ENCODE peak calls at places on chromosomes 6 and 20, in ten cellular contexts. B is stomach, M is A549, X is ovary, Z is suprapubic skin, P is SK-N-SH, J is upper lobe of left lung, L is K562, G is H1, Y is HepG2. N is an unnamed sample.
A peak's percentile ranks its signal among the peaks of the same experiment; 100 is the strongest.

GRCh38 chr20:25399038-25399430 is 8.4 kb upstream of the ABHD12 start:
- DNase-seq in X (no peak), Y (peak; percentile 91), Z (no peak), M (peak; percentile 81), L (peak; percentile 60), G (no peak), B (peak; percentile 45), J (no peak), P (peak; percentile 68), N (no peak)

GRCh38 chr6:105184921-105185320 is 5.1 kb upstream of the POPDC3 start:
- DNase-seq in Y (no peak), G (no peak), M (no peak), P (no peak), X (no peak), Z (no peak), B (no peak), J (no peak), L (no peak), N (no peak)

GRCh38 chr6:42962096-42962495 is 1.5 kb downstream of the GNMT start:
- DNase-seq in M (no peak), G (no peak), L (no peak), X (no peak), Y (no peak), B (no peak), Z (no peak), J (no peak), P (no peak), N (no peak)

GRCh38 chr6:52053038-52053704 is 34.2 kb downstream of the PKHD1 start:
- DNase-seq in P (no peak), Z (no peak), X (no peak), M (no peak), B (no peak), J (no peak), G (no peak), Y (no peak), L (no peak), N (no peak)

GRCh38 chr6:26109776-26110175 is 22.5 kb downstream of the HFE start:
- DNase-seq in B (no peak), P (no peak), X (no peak), L (no peak), G (no peak), J (no peak), Z (no peak), M (no peak), Y (no peak), N (no peak)

GRCh38 chr20:57384486-57384885 is 6.7 kb upstream of the RBM38 start:
- DNase-seq in Z (peak; percentile 51), L (no peak), M (no peak), J (no peak), P (no peak), Y (no peak), X (peak; percentile 14), B (no peak), G (no peak), N (peak; percentile 51)

GRCh38 chr20:31666258-31667042 is 28.7 kb downstream of the COX4I2 start:
- DNase-seq in L (peak; percentile 50), X (no peak), Z (peak; percentile 84), Y (no peak), M (no peak), G (no peak), J (peak; percentile 72), P (no peak), B (no peak), N (peak; percentile 79)

GRCh38 chr6:97978855-97979271 is 695.8 kb upstream of the MMS22L start:
- DNase-seq in Y (peak; percentile 25), J (no peak), M (peak; percentile 7), L (peak; percentile 1), P (no peak), B (no peak), G (peak; percentile 77), X (no peak), Z (no peak), N (no peak)

GRCh38 chr6:124800222-124800621 is 162.0 kb upstream of the RNF217 start:
- DNase-seq in L (no peak), M (no peak), B (no peak), Z (no peak), X (no peak), G (no peak), P (no peak), Y (no peak), J (no peak), N (no peak)

GRCh38 chr6:161001421-161001820 is 9.9 kb downstream of the MAP3K4 start:
- DNase-seq in G (no peak), P (no peak), Z (no peak), X (no peak), M (no peak), Y (peak; percentile 53), J (no peak), L (no peak), B (no peak), N (no peak)

GRCh38 chr6:69231983-69232382 is 564.8 kb downstream of the LMBRD1 start:
- DNase-seq in Z (no peak), P (peak; percentile 18), M (no peak), X (no peak), J (no peak), Y (no peak), L (no peak), G (no peak), B (no peak), N (no peak)

GRCh38 chr20:54000914-54001313 is 69.5 kb downstream of the BCAS1 start:
- DNase-seq in X (no peak), P (no peak), B (no peak), M (no peak), J (no peak), L (no peak), Y (no peak), Z (no peak), G (no peak), N (no peak)

GRCh38 chr6:9646346-9647042 is 768.4 kb downstream of the TFAP2A start:
- DNase-seq in B (no peak), M (no peak), G (no peak), P (no peak), Y (no peak), L (no peak), X (no peak), J (peak; percentile 24), Z (no peak), N (no peak)

GRCh38 chr6:142294681-142295080 is 7.1 kb upstream of the ADGRG6 start:
- DNase-seq in Z (no peak), B (no peak), L (no peak), J (no peak), Y (no peak), P (no peak), G (no peak), X (no peak), M (no peak), N (no peak)

GRCh38 chr6:20953019-20953418 is 418.8 kb downstream of the CDKAL1 start:
- DNase-seq in B (no peak), L (no peak), P (peak; percentile 37), M (no peak), X (no peak), J (no peak), Z (no peak), G (no peak), Y (no peak), N (no peak)

GRCh38 chr6:109740787-109741186 is 49.7 kb downstream of the FIG4 start:
- DNase-seq in Z (no peak), J (peak; percentile 69), B (peak; percentile 26), M (no peak), G (no peak), L (peak; percentile 3), Y (no peak), X (no peak), P (no peak), N (no peak)

DNA sequence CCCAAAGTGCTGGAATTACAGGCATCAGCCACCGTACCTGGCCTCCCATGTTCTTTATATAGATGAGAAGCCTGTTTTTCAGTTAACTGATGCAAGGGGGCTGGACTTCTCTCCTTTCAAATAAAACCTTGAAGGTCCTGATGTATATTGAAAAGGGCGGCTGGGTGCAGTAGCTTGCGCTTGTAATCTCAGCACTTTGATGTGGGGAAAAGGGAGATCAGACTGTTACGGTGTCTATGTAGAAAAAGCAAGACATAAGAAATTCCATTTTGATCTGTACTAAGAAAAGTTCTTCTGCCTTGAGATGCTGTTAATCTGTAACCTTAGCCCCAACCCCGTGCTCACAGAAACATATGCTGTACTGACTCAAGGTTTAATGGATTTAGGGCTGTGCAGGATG is 16.1 kb upstream of the SAMHD1 start:
- DNase-seq in Y (no peak), L (no peak), Z (no peak), B (no peak), P (no peak), M (no peak), G (no peak), J (no peak), X (no peak), N (no peak)
- TF ChIP-seq EP300 in Y (no peak), L (no peak), Z (no peak), B (no peak), P (no peak), M (no peak), G (no peak), J (no peak), X (no peak), N (no peak)

DNA sequence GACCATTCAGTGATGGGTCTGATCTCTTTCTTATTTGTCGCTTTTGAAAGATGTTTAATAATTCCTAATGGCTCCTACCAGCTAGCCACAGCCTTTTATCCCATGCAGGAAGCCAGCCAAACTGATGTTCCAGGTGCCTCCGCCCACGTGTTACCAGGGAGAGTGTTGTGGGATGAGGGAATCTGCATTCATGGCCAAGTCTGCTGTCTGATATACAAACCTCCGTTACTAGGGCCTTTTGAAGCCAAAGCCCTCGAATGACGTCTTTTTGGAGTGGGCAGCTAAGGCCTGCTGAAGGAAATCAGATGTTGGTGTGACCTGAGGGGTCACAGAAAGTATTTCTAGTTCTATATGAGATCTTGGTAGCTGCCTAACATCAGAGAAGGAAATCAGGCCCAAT is 21.3 kb downstream of the STK35 start:
- DNase-seq in B (no peak), G (no peak), Z (no peak), X (peak; percentile 37), J (no peak), Y (no peak), P (no peak), M (no peak), L (no peak), N (no peak)
- H3K4me1 ChIP-seq in B (peaks cover 69% of the 10 kb centered on the region), G (no peaks in the 10 kb centered on the region), Z (peaks cover 45% of the 10 kb centered on the region), X (peaks cover 7% of the 10 kb centered on the region), J (peaks cover 38% of the 10 kb centered on the region), Y (no peaks in the 10 kb centered on the region), P (no peaks in the 10 kb centered on the region), M (no peaks in the 10 kb centered on the region), L (peaks cover 7% of the 10 kb centered on the region), N (peaks cover 81% of the 10 kb centered on the region)

GRCh38 chr6:27161946-27162603 is 85.4 kb upstream of the PRSS16 start:
- DNase-seq in J (no peak), B (no peak), M (peak; percentile 66), Z (no peak), L (peak; percentile 86), G (peak; percentile 62), Y (peak; percentile 27), X (no peak), P (peak; percentile 34), N (no peak)
- TF ChIP-seq EP300 in J (no peak), B (no peak), M (no peak), Z (no peak), L (peak; percentile 58), G (no peak), Y (no peak), X (no peak), P (no peak), N (no peak)

DNA sequence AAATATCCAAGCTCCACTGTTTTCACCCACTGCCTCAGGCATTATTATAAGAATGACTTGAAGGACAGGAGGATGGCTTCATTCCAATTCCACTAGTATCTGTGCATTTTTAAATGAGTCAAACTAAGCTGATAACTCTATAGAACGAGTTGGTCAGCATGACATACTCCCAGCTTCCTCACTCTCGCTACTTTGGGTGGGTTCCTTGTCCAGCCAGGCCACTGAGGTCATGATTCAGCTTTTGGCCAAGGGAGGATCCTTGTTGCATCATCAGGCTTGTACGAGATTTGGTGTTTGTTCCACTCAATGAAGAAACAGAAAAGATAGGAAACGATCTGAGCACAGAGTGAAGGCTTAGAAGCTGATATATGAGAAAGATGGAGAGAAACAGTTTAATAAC is 19.8 kb downstream of the NEDD9 start:
- DNase-seq in J (peak; percentile 69), Y (no peak), B (no peak), X (no peak), Z (no peak), L (no peak), G (no peak), P (no peak), M (peak; percentile 70), N (peak; percentile 83)
- H3K4me1 ChIP-seq in J (peaks cover 97% of the 10 kb centered on the region), Y (peaks cover 100% of the 10 kb centered on the region), B (peaks cover 84% of the 10 kb centered on the region), X (no peaks in the 10 kb centered on the region), Z (peaks cover 92% of the 10 kb centered on the region), L (no peaks in the 10 kb centered on the region), G (no peaks in the 10 kb centered on the region), P (peaks cover 86% of the 10 kb centered on the region), M (peaks cover 100% of the 10 kb centered on the region), N (peaks cover 60% of the 10 kb centered on the region)

N was measured in sigmoid colon.